ENCODE peak calls at places on chromosomes 11 and 22, in ten cellular contexts. One of them, this sample, is unnamed.
A peak's percentile ranks its signal among the peaks of the same experiment; 100 is the strongest.

GRCh38 chr11:18282626-18283025 is 16.6 kb downstream of the SAA1 start:
- DNase-seq in hippocampal formation: no peak
- DNase-seq in stimulated activated naive CD8-positive, alpha-beta T cell treated with anti-CD3 and anti-CD28 coated beads, Interleukin-15, amount 100 ng/mL, for 72 hours: no peak
- DNase-seq in mucosa of gallbladder: no peak
- DNase-seq in HTR-8/SVneo: no peak
- DNase-seq in endothelial cell: no peak
- DNase-seq in activated T-cell treated with anti-CD3 and anti-CD28 coated beads, Interleukin-2, amount 50 U/mL, for 72 hours: no peak
- DNase-seq in GM12878: no peak
- DNase-seq in iris pigment epithelial cell: no peak
- DNase-seq in GM20000: no peak
- DNase-seq in this sample: no peak

GRCh38 chr11:125423247-125423849 is 72.7 kb downstream of the FEZ1 start:
- DNase-seq in mucosa of gallbladder: no peak
- DNase-seq in hippocampal formation: no peak
- DNase-seq in iris pigment epithelial cell: no peak
- DNase-seq in GM20000: peak; percentile 46
- DNase-seq in HTR-8/SVneo: no peak
- DNase-seq in activated T-cell treated with anti-CD3 and anti-CD28 coated beads, Interleukin-2, amount 50 U/mL, for 72 hours: no peak
- DNase-seq in GM12878: no peak
- DNase-seq in endothelial cell: no peak
- DNase-seq in stimulated activated naive CD8-positive, alpha-beta T cell treated with anti-CD3 and anti-CD28 coated beads, Interleukin-15, amount 100 ng/mL, for 72 hours: peak; percentile 26
- DNase-seq in this sample: no peak

GRCh38 chr11:88183233-88183632 is 8.0 kb upstream of the RAB38 start:
- DNase-seq in hippocampal formation: no peak
- DNase-seq in activated T-cell treated with anti-CD3 and anti-CD28 coated beads, Interleukin-2, amount 50 U/mL, for 72 hours: no peak
- DNase-seq in iris pigment epithelial cell: no peak
- DNase-seq in HTR-8/SVneo: no peak
- DNase-seq in mucosa of gallbladder: no peak
- DNase-seq in endothelial cell: no peak
- DNase-seq in stimulated activated naive CD8-positive, alpha-beta T cell treated with anti-CD3 and anti-CD28 coated beads, Interleukin-15, amount 100 ng/mL, for 72 hours: no peak
- DNase-seq in GM20000: no peak
- DNase-seq in GM12878: no peak
- DNase-seq in this sample: no peak

GRCh38 chr11:92225206-92225562 is 566 bp downstream of the FAT3 start:
- DNase-seq in iris pigment epithelial cell: no peak
- DNase-seq in GM20000: no peak
- DNase-seq in hippocampal formation: no peak
- DNase-seq in endothelial cell: peak; percentile 28
- DNase-seq in activated T-cell treated with anti-CD3 and anti-CD28 coated beads, Interleukin-2, amount 50 U/mL, for 72 hours: no peak
- DNase-seq in HTR-8/SVneo: no peak
- DNase-seq in stimulated activated naive CD8-positive, alpha-beta T cell treated with anti-CD3 and anti-CD28 coated beads, Interleukin-15, amount 100 ng/mL, for 72 hours: no peak
- DNase-seq in GM12878: no peak
- DNase-seq in mucosa of gallbladder: no peak
- DNase-seq in this sample: no peak

GRCh38 chr22:45226681-45227186 is 14.0 kb downstream of the KIAA0930 start:
- DNase-seq in activated T-cell treated with anti-CD3 and anti-CD28 coated beads, Interleukin-2, amount 50 U/mL, for 72 hours: no peak
- DNase-seq in stimulated activated naive CD8-positive, alpha-beta T cell treated with anti-CD3 and anti-CD28 coated beads, Interleukin-15, amount 100 ng/mL, for 72 hours: no peak
- DNase-seq in GM12878: no peak
- DNase-seq in hippocampal formation: no peak
- DNase-seq in GM20000: no peak
- DNase-seq in HTR-8/SVneo: no peak
- DNase-seq in endothelial cell: no peak
- DNase-seq in iris pigment epithelial cell: no peak
- DNase-seq in mucosa of gallbladder: peak; percentile 59
- DNase-seq in this sample: no peak

GRCh38 chr22:44597616-44598015 is 99.6 kb upstream of the RTL6 start:
- DNase-seq in iris pigment epithelial cell: no peak
- DNase-seq in activated T-cell treated with anti-CD3 and anti-CD28 coated beads, Interleukin-2, amount 50 U/mL, for 72 hours: no peak
- DNase-seq in endothelial cell: no peak
- DNase-seq in GM20000: no peak
- DNase-seq in stimulated activated naive CD8-positive, alpha-beta T cell treated with anti-CD3 and anti-CD28 coated beads, Interleukin-15, amount 100 ng/mL, for 72 hours: no peak
- DNase-seq in mucosa of gallbladder: no peak
- DNase-seq in HTR-8/SVneo: no peak
- DNase-seq in hippocampal formation: no peak
- DNase-seq in GM12878: no peak
- DNase-seq in this sample: no peak

GRCh38 chr22:42962295-42963230 is 52.4 kb downstream of the PACSIN2 start:
- DNase-seq in endothelial cell: no peak
- DNase-seq in GM20000: no peak
- DNase-seq in iris pigment epithelial cell: no peak
- DNase-seq in GM12878: no peak
- DNase-seq in HTR-8/SVneo: no peak
- DNase-seq in activated T-cell treated with anti-CD3 and anti-CD28 coated beads, Interleukin-2, amount 50 U/mL, for 72 hours: no peak
- DNase-seq in hippocampal formation: no peak
- DNase-seq in mucosa of gallbladder: peak; percentile 64
- DNase-seq in stimulated activated naive CD8-positive, alpha-beta T cell treated with anti-CD3 and anti-CD28 coated beads, Interleukin-15, amount 100 ng/mL, for 72 hours: no peak
- DNase-seq in this sample: no peak

GRCh38 chr22:24582111-24582814 is 10.6 kb downstream of the LRRC75B start:
- DNase-seq in GM20000: no peak
- DNase-seq in HTR-8/SVneo: no peak
- DNase-seq in endothelial cell: no peak
- DNase-seq in hippocampal formation: no peak
- DNase-seq in GM12878: no peak
- DNase-seq in iris pigment epithelial cell: no peak
- DNase-seq in mucosa of gallbladder: no peak
- DNase-seq in stimulated activated naive CD8-positive, alpha-beta T cell treated with anti-CD3 and anti-CD28 coated beads, Interleukin-15, amount 100 ng/mL, for 72 hours: no peak
- DNase-seq in activated T-cell treated with anti-CD3 and anti-CD28 coated beads, Interleukin-2, amount 50 U/mL, for 72 hours: no peak
- DNase-seq in this sample: no peak

GRCh38 chr11:82889133-82890001 is 10.9 kb downstream of the PRCP start:
- DNase-seq in iris pigment epithelial cell: no peak
- DNase-seq in stimulated activated naive CD8-positive, alpha-beta T cell treated with anti-CD3 and anti-CD28 coated beads, Interleukin-15, amount 100 ng/mL, for 72 hours: no peak
- DNase-seq in activated T-cell treated with anti-CD3 and anti-CD28 coated beads, Interleukin-2, amount 50 U/mL, for 72 hours: no peak
- DNase-seq in HTR-8/SVneo: no peak
- DNase-seq in GM20000: no peak
- DNase-seq in mucosa of gallbladder: no peak
- DNase-seq in endothelial cell: peak; percentile 13
- DNase-seq in hippocampal formation: no peak
- DNase-seq in GM12878: no peak
- DNase-seq in this sample: peak; percentile 2

GRCh38 chr22:36377022-36377631 is 10.6 kb downstream of the MYH9 start:
- DNase-seq in endothelial cell: no peak
- DNase-seq in activated T-cell treated with anti-CD3 and anti-CD28 coated beads, Interleukin-2, amount 50 U/mL, for 72 hours: no peak
- DNase-seq in GM12878: no peak
- DNase-seq in HTR-8/SVneo: no peak
- DNase-seq in mucosa of gallbladder: no peak
- DNase-seq in hippocampal formation: no peak
- DNase-seq in stimulated activated naive CD8-positive, alpha-beta T cell treated with anti-CD3 and anti-CD28 coated beads, Interleukin-15, amount 100 ng/mL, for 72 hours: peak; percentile 50
- DNase-seq in GM20000: peak; percentile 66
- DNase-seq in iris pigment epithelial cell: no peak
- DNase-seq in this sample: no peak

GRCh38 chr22:28034760-28035401 is 115.8 kb upstream of the PITPNB start:
- DNase-seq in iris pigment epithelial cell: peak; percentile 74
- DNase-seq in mucosa of gallbladder: peak; percentile 48
- DNase-seq in stimulated activated naive CD8-positive, alpha-beta T cell treated with anti-CD3 and anti-CD28 coated beads, Interleukin-15, amount 100 ng/mL, for 72 hours: no peak
- DNase-seq in GM12878: no peak
- DNase-seq in hippocampal formation: no peak
- DNase-seq in HTR-8/SVneo: no peak
- DNase-seq in activated T-cell treated with anti-CD3 and anti-CD28 coated beads, Interleukin-2, amount 50 U/mL, for 72 hours: no peak
- DNase-seq in GM20000: no peak
- DNase-seq in endothelial cell: no peak
- DNase-seq in this sample: no peak

GRCh38 chr22:41380993-41381328 is 781 bp upstream of the TEF start:
- DNase-seq in activated T-cell treated with anti-CD3 and anti-CD28 coated beads, Interleukin-2, amount 50 U/mL, for 72 hours: no peak
- DNase-seq in endothelial cell: no peak
- DNase-seq in HTR-8/SVneo: peak; percentile 57
- DNase-seq in hippocampal formation: no peak
- DNase-seq in iris pigment epithelial cell: peak; percentile 96
- DNase-seq in stimulated activated naive CD8-positive, alpha-beta T cell treated with anti-CD3 and anti-CD28 coated beads, Interleukin-15, amount 100 ng/mL, for 72 hours: no peak
- DNase-seq in GM12878: no peak
- DNase-seq in GM20000: no peak
- DNase-seq in mucosa of gallbladder: peak; percentile 73
- DNase-seq in this sample: no peak

GRCh38 chr22:23012081-23012622 is 58.2 kb upstream of the GNAZ start:
- DNase-seq in HTR-8/SVneo: no peak
- DNase-seq in mucosa of gallbladder: no peak
- DNase-seq in activated T-cell treated with anti-CD3 and anti-CD28 coated beads, Interleukin-2, amount 50 U/mL, for 72 hours: peak; percentile 63
- DNase-seq in hippocampal formation: no peak
- DNase-seq in endothelial cell: no peak
- DNase-seq in GM12878: peak; percentile 36
- DNase-seq in iris pigment epithelial cell: no peak
- DNase-seq in stimulated activated naive CD8-positive, alpha-beta T cell treated with anti-CD3 and anti-CD28 coated beads, Interleukin-15, amount 100 ng/mL, for 72 hours: peak; percentile 68
- DNase-seq in GM20000: peak; percentile 53
- DNase-seq in this sample: peak; percentile 27

GRCh38 chr22:28441720-28442263 is 237.8 kb downstream of the TTC28 start:
- DNase-seq in iris pigment epithelial cell: peak; percentile 36
- DNase-seq in hippocampal formation: no peak
- DNase-seq in mucosa of gallbladder: no peak
- DNase-seq in stimulated activated naive CD8-positive, alpha-beta T cell treated with anti-CD3 and anti-CD28 coated beads, Interleukin-15, amount 100 ng/mL, for 72 hours: no peak
- DNase-seq in GM12878: no peak
- DNase-seq in HTR-8/SVneo: no peak
- DNase-seq in endothelial cell: no peak
- DNase-seq in GM20000: peak; percentile 13
- DNase-seq in activated T-cell treated with anti-CD3 and anti-CD28 coated beads, Interleukin-2, amount 50 U/mL, for 72 hours: peak; percentile 1
- DNase-seq in this sample: no peak

GRCh38 chr11:16612801-16613400 is 125.5 kb upstream of the C11orf58 start:
- DNase-seq in mucosa of gallbladder: no peak
- DNase-seq in iris pigment epithelial cell: no peak
- DNase-seq in GM12878: no peak
- DNase-seq in endothelial cell: peak; percentile 20
- DNase-seq in hippocampal formation: no peak
- DNase-seq in GM20000: peak; percentile 21
- DNase-seq in HTR-8/SVneo: no peak
- DNase-seq in stimulated activated naive CD8-positive, alpha-beta T cell treated with anti-CD3 and anti-CD28 coated beads, Interleukin-15, amount 100 ng/mL, for 72 hours: no peak
- DNase-seq in activated T-cell treated with anti-CD3 and anti-CD28 coated beads, Interleukin-2, amount 50 U/mL, for 72 hours: no peak
- DNase-seq in this sample: no peak

GRCh38 chr22:20437253-20438065 is at the start of gene SCARF2:
- DNase-seq in HTR-8/SVneo: peak; percentile 79
- DNase-seq in hippocampal formation: no peak
- DNase-seq in GM12878: no peak
- DNase-seq in mucosa of gallbladder: peak; percentile 46
- DNase-seq in endothelial cell: peak; percentile 73
- DNase-seq in iris pigment epithelial cell: peak; percentile 44
- DNase-seq in activated T-cell treated with anti-CD3 and anti-CD28 coated beads, Interleukin-2, amount 50 U/mL, for 72 hours: no peak
- DNase-seq in stimulated activated naive CD8-positive, alpha-beta T cell treated with anti-CD3 and anti-CD28 coated beads, Interleukin-15, amount 100 ng/mL, for 72 hours: no peak
- DNase-seq in GM20000: peak; percentile 59
- DNase-seq in this sample: no peak

GRCh38 chr11:78030429-78031325 is 7.6 kb upstream of the KCTD14 start:
- DNase-seq in GM12878: no peak
- DNase-seq in activated T-cell treated with anti-CD3 and anti-CD28 coated beads, Interleukin-2, amount 50 U/mL, for 72 hours: no peak
- DNase-seq in hippocampal formation: peak; percentile 92
- DNase-seq in iris pigment epithelial cell: peak; percentile 35
- DNase-seq in mucosa of gallbladder: peak; percentile 73
- DNase-seq in GM20000: no peak
- DNase-seq in endothelial cell: peak; percentile 45
- DNase-seq in stimulated activated naive CD8-positive, alpha-beta T cell treated with anti-CD3 and anti-CD28 coated beads, Interleukin-15, amount 100 ng/mL, for 72 hours: no peak
- DNase-seq in HTR-8/SVneo: peak; percentile 65
- DNase-seq in this sample: no peak

GRCh38 chr11:85602551-85603218 is 24.5 kb downstream of the DLG2 start:
- DNase-seq in mucosa of gallbladder: no peak
- DNase-seq in activated T-cell treated with anti-CD3 and anti-CD28 coated beads, Interleukin-2, amount 50 U/mL, for 72 hours: no peak
- DNase-seq in hippocampal formation: no peak
- DNase-seq in HTR-8/SVneo: no peak
- DNase-seq in endothelial cell: no peak
- DNase-seq in GM12878: no peak
- DNase-seq in GM20000: no peak
- DNase-seq in stimulated activated naive CD8-positive, alpha-beta T cell treated with anti-CD3 and anti-CD28 coated beads, Interleukin-15, amount 100 ng/mL, for 72 hours: no peak
- DNase-seq in iris pigment epithelial cell: peak; percentile 39
- DNase-seq in this sample: no peak

GRCh38 chr11:92981508-92982043 is 12.1 kb downstream of the MTNR1B start:
- DNase-seq in stimulated activated naive CD8-positive, alpha-beta T cell treated with anti-CD3 and anti-CD28 coated beads, Interleukin-15, amount 100 ng/mL, for 72 hours: no peak
- DNase-seq in endothelial cell: no peak
- DNase-seq in GM12878: no peak
- DNase-seq in activated T-cell treated with anti-CD3 and anti-CD28 coated beads, Interleukin-2, amount 50 U/mL, for 72 hours: no peak
- DNase-seq in mucosa of gallbladder: no peak
- DNase-seq in GM20000: no peak
- DNase-seq in hippocampal formation: no peak
- DNase-seq in HTR-8/SVneo: no peak
- DNase-seq in iris pigment epithelial cell: no peak
- DNase-seq in this sample: no peak

GRCh38 chr11:131136476-131136875 is 220.2 kb upstream of the SNX19 start:
- DNase-seq in mucosa of gallbladder: no peak
- DNase-seq in GM12878: no peak
- DNase-seq in HTR-8/SVneo: no peak
- DNase-seq in iris pigment epithelial cell: peak; percentile 7
- DNase-seq in activated T-cell treated with anti-CD3 and anti-CD28 coated beads, Interleukin-2, amount 50 U/mL, for 72 hours: no peak
- DNase-seq in endothelial cell: no peak
- DNase-seq in hippocampal formation: no peak
- DNase-seq in GM20000: no peak
- DNase-seq in stimulated activated naive CD8-positive, alpha-beta T cell treated with anti-CD3 and anti-CD28 coated beads, Interleukin-15, amount 100 ng/mL, for 72 hours: no peak
- DNase-seq in this sample: no peak

GRCh38 chr11:33040127-33040861 is 922 bp downstream of the TCP11L1 start:
- DNase-seq in GM12878: no peak
- DNase-seq in endothelial cell: no peak
- DNase-seq in mucosa of gallbladder: no peak
- DNase-seq in HTR-8/SVneo: no peak
- DNase-seq in activated T-cell treated with anti-CD3 and anti-CD28 coated beads, Interleukin-2, amount 50 U/mL, for 72 hours: peak; percentile 51
- DNase-seq in hippocampal formation: no peak
- DNase-seq in GM20000: peak; percentile 72
- DNase-seq in stimulated activated naive CD8-positive, alpha-beta T cell treated with anti-CD3 and anti-CD28 coated beads, Interleukin-15, amount 100 ng/mL, for 72 hours: peak; percentile 74
- DNase-seq in iris pigment epithelial cell: peak; percentile 40
- DNase-seq in this sample: peak; percentile 58

GRCh38 chr11:8267831-8268529 is 4.3 kb upstream of the LMO1 start:
- DNase-seq in activated T-cell treated with anti-CD3 and anti-CD28 coated beads, Interleukin-2, amount 50 U/mL, for 72 hours: peak; percentile 42
- DNase-seq in iris pigment epithelial cell: no peak
- DNase-seq in stimulated activated naive CD8-positive, alpha-beta T cell treated with anti-CD3 and anti-CD28 coated beads, Interleukin-15, amount 100 ng/mL, for 72 hours: no peak
- DNase-seq in GM20000: peak; percentile 67
- DNase-seq in endothelial cell: no peak
- DNase-seq in mucosa of gallbladder: no peak
- DNase-seq in HTR-8/SVneo: no peak
- DNase-seq in hippocampal formation: no peak
- DNase-seq in GM12878: no peak
- DNase-seq in this sample: no peak

GRCh38 chr11:122235615-122236014 is 119.6 kb upstream of the BLID start:
- DNase-seq in GM12878: no peak
- DNase-seq in activated T-cell treated with anti-CD3 and anti-CD28 coated beads, Interleukin-2, amount 50 U/mL, for 72 hours: no peak
- DNase-seq in mucosa of gallbladder: peak; percentile 37
- DNase-seq in endothelial cell: no peak
- DNase-seq in hippocampal formation: no peak
- DNase-seq in GM20000: no peak
- DNase-seq in HTR-8/SVneo: peak; percentile 73
- DNase-seq in stimulated activated naive CD8-positive, alpha-beta T cell treated with anti-CD3 and anti-CD28 coated beads, Interleukin-15, amount 100 ng/mL, for 72 hours: no peak
- DNase-seq in iris pigment epithelial cell: peak; percentile 86
- DNase-seq in this sample: no peak

GRCh38 chr22:28105396-28105795 is 186.3 kb upstream of the PITPNB start:
- DNase-seq in HTR-8/SVneo: no peak
- DNase-seq in GM20000: no peak
- DNase-seq in iris pigment epithelial cell: no peak
- DNase-seq in hippocampal formation: no peak
- DNase-seq in endothelial cell: no peak
- DNase-seq in mucosa of gallbladder: no peak
- DNase-seq in GM12878: no peak
- DNase-seq in activated T-cell treated with anti-CD3 and anti-CD28 coated beads, Interleukin-2, amount 50 U/mL, for 72 hours: no peak
- DNase-seq in stimulated activated naive CD8-positive, alpha-beta T cell treated with anti-CD3 and anti-CD28 coated beads, Interleukin-15, amount 100 ng/mL, for 72 hours: no peak
- DNase-seq in this sample: no peak

GRCh38 chr22:36086170-36086490 is 57.5 kb upstream of the RBFOX2 start:
- DNase-seq in GM20000: no peak
- DNase-seq in activated T-cell treated with anti-CD3 and anti-CD28 coated beads, Interleukin-2, amount 50 U/mL, for 72 hours: no peak
- DNase-seq in GM12878: no peak
- DNase-seq in HTR-8/SVneo: no peak
- DNase-seq in hippocampal formation: no peak
- DNase-seq in iris pigment epithelial cell: no peak
- DNase-seq in mucosa of gallbladder: no peak
- DNase-seq in stimulated activated naive CD8-positive, alpha-beta T cell treated with anti-CD3 and anti-CD28 coated beads, Interleukin-15, amount 100 ng/mL, for 72 hours: no peak
- DNase-seq in endothelial cell: no peak
- DNase-seq in this sample: no peak

GRCh38 chr11:101470881-101471535 is 112.8 kb downstream of the TRPC6 start:
- DNase-seq in hippocampal formation: no peak
- DNase-seq in GM12878: no peak
- DNase-seq in iris pigment epithelial cell: no peak
- DNase-seq in activated T-cell treated with anti-CD3 and anti-CD28 coated beads, Interleukin-2, amount 50 U/mL, for 72 hours: no peak
- DNase-seq in HTR-8/SVneo: no peak
- DNase-seq in stimulated activated naive CD8-positive, alpha-beta T cell treated with anti-CD3 and anti-CD28 coated beads, Interleukin-15, amount 100 ng/mL, for 72 hours: no peak
- DNase-seq in GM20000: no peak
- DNase-seq in mucosa of gallbladder: peak; percentile 48
- DNase-seq in endothelial cell: no peak
- DNase-seq in this sample: no peak

GRCh38 chr11:114233755-114234154 is 62.4 kb upstream of the NNMT start:
- DNase-seq in GM20000: no peak
- DNase-seq in HTR-8/SVneo: no peak
- DNase-seq in stimulated activated naive CD8-positive, alpha-beta T cell treated with anti-CD3 and anti-CD28 coated beads, Interleukin-15, amount 100 ng/mL, for 72 hours: no peak
- DNase-seq in mucosa of gallbladder: no peak
- DNase-seq in GM12878: no peak
- DNase-seq in endothelial cell: no peak
- DNase-seq in hippocampal formation: no peak
- DNase-seq in activated T-cell treated with anti-CD3 and anti-CD28 coated beads, Interleukin-2, amount 50 U/mL, for 72 hours: no peak
- DNase-seq in iris pigment epithelial cell: peak; percentile 76
- DNase-seq in this sample: no peak

GRCh38 chr11:95149659-95150294 is 60.1 kb downstream of the ENDOD1 start:
- DNase-seq in HTR-8/SVneo: no peak
- DNase-seq in GM20000: no peak
- DNase-seq in endothelial cell: peak; percentile 41
- DNase-seq in mucosa of gallbladder: peak; percentile 44
- DNase-seq in iris pigment epithelial cell: no peak
- DNase-seq in hippocampal formation: peak; percentile 70
- DNase-seq in stimulated activated naive CD8-positive, alpha-beta T cell treated with anti-CD3 and anti-CD28 coated beads, Interleukin-15, amount 100 ng/mL, for 72 hours: no peak
- DNase-seq in GM12878: no peak
- DNase-seq in activated T-cell treated with anti-CD3 and anti-CD28 coated beads, Interleukin-2, amount 50 U/mL, for 72 hours: no peak
- DNase-seq in this sample: no peak

This sample was measured in stimulated activated naive B cell treated with anti-CD40 and anti-IgM and Interleukin-4, amounts not matched to agents 10 μg/mL and 1 μg/mL and 100 μg/mL, for 72 hours.